ENCODE peak calls at places on chromosomes 12 and 14, in six cellular contexts. One of them, this sample, is unnamed.

GRCh38 chr14:76019676-76020075 is 34.1 kb downstream of the IFT43 start:
- DNase-seq in AG09309: no peak
- DNase-seq in T-helper 9 cell: no peak
- DNase-seq in T-cell: no peak
- DNase-seq in EL: no peak
- DNase-seq in A549: peak; percentile 8
- DNase-seq in this sample: no peak

GRCh38 chr12:63918788-63919300 is 74.3 kb downstream of the SRGAP1 start:
- DNase-seq in AG09309: peak; percentile 60
- DNase-seq in T-helper 9 cell: no peak
- DNase-seq in T-cell: no peak
- DNase-seq in EL: peak; percentile 96
- DNase-seq in A549: peak; percentile 96
- DNase-seq in this sample: no peak

GRCh38 chr14:52266179-52266578 is 1.3 kb upstream of the PTGDR start:
- DNase-seq in AG09309: peak; percentile 56
- DNase-seq in T-helper 9 cell: no peak
- DNase-seq in T-cell: no peak
- DNase-seq in EL: peak; percentile 34
- DNase-seq in A549: no peak
- DNase-seq in this sample: peak; percentile 75

GRCh38 chr12:32478858-32479257 is 79.5 kb downstream of the FGD4 start:
- DNase-seq in AG09309: no peak
- DNase-seq in T-helper 9 cell: no peak
- DNase-seq in T-cell: no peak
- DNase-seq in EL: no peak
- DNase-seq in A549: no peak
- DNase-seq in this sample: no peak

GRCh38 chr12:27785882-27786570 is 6.0 kb upstream of the MANSC4 start:
- DNase-seq in AG09309: no peak
- DNase-seq in T-helper 9 cell: no peak
- DNase-seq in T-cell: no peak
- DNase-seq in EL: peak; percentile 83
- DNase-seq in A549: no peak
- DNase-seq in this sample: no peak

GRCh38 chr12:110244829-110245228 is 36.2 kb upstream of the ATP2A2 start:
- DNase-seq in AG09309: no peak
- DNase-seq in T-helper 9 cell: no peak
- DNase-seq in T-cell: no peak
- DNase-seq in EL: no peak
- DNase-seq in A549: peak; percentile 79
- DNase-seq in this sample: no peak

GRCh38 chr12:131105736-131106356 is 152.1 kb downstream of the ADGRD1 start:
- DNase-seq in AG09309: no peak
- DNase-seq in T-helper 9 cell: no peak
- DNase-seq in T-cell: peak; percentile 53
- DNase-seq in EL: no peak
- DNase-seq in A549: no peak
- DNase-seq in this sample: peak; percentile 41

GRCh38 chr14:39430762-39431415 is 1.3 kb downstream of the FBXO33 start:
- DNase-seq in AG09309: no peak
- DNase-seq in T-helper 9 cell: no peak
- DNase-seq in T-cell: no peak
- DNase-seq in EL: peak; percentile 11
- DNase-seq in A549: peak; percentile 4
- DNase-seq in this sample: no peak

GRCh38 chr12:54299515-54300266 is 1.1 kb downstream of the NFE2 start:
- DNase-seq in AG09309: no peak
- DNase-seq in T-helper 9 cell: no peak
- DNase-seq in T-cell: no peak
- DNase-seq in EL: peak; percentile 56
- DNase-seq in A549: no peak
- DNase-seq in this sample: no peak

GRCh38 chr12:124191024-124191359 is 103.9 kb upstream of the RFLNA start:
- DNase-seq in AG09309: no peak
- DNase-seq in T-helper 9 cell: no peak
- DNase-seq in T-cell: no peak
- DNase-seq in EL: peak; percentile 52
- DNase-seq in A549: peak; percentile 32
- DNase-seq in this sample: no peak

GRCh38 chr12:57063991-57064725 is 14.2 kb upstream of the MYO1A start:
- DNase-seq in AG09309: no peak
- DNase-seq in T-helper 9 cell: peak; percentile 11
- DNase-seq in T-cell: peak; percentile 61
- DNase-seq in EL: no peak
- DNase-seq in A549: no peak
- DNase-seq in this sample: no peak

GRCh38 chr12:44184499-44185206 is 348.8 kb downstream of the TMEM117 start:
- DNase-seq in AG09309: no peak
- DNase-seq in T-helper 9 cell: no peak
- DNase-seq in T-cell: no peak
- DNase-seq in EL: no peak
- DNase-seq in A549: no peak
- DNase-seq in this sample: no peak

GRCh38 chr14:76836029-76836630 is 9.9 kb downstream of the LRRC74A start:
- DNase-seq in AG09309: no peak
- DNase-seq in T-helper 9 cell: no peak
- DNase-seq in T-cell: no peak
- DNase-seq in EL: peak; percentile 5
- DNase-seq in A549: peak; percentile 28
- DNase-seq in this sample: no peak

GRCh38 chr14:81205639-81206038 is 15.1 kb downstream of the GTF2A1 start:
- DNase-seq in AG09309: no peak
- DNase-seq in T-helper 9 cell: no peak
- DNase-seq in T-cell: no peak
- DNase-seq in EL: no peak
- DNase-seq in A549: no peak
- DNase-seq in this sample: no peak

GRCh38 chr14:46574976-46575375 is 76.6 kb downstream of the RPL10L start:
- DNase-seq in AG09309: no peak
- DNase-seq in T-helper 9 cell: no peak
- DNase-seq in T-cell: no peak
- DNase-seq in EL: no peak
- DNase-seq in A549: no peak
- DNase-seq in this sample: no peak

GRCh38 chr14:77342726-77343397 is 22.0 kb downstream of the GSTZ1 start:
- DNase-seq in AG09309: no peak
- DNase-seq in T-helper 9 cell: no peak
- DNase-seq in T-cell: no peak
- DNase-seq in EL: no peak
- DNase-seq in A549: no peak
- DNase-seq in this sample: no peak

GRCh38 chr14:50357753-50358380 is 38.8 kb downstream of the CDKL1 start:
- DNase-seq in AG09309: no peak
- DNase-seq in T-helper 9 cell: no peak
- DNase-seq in T-cell: no peak
- DNase-seq in EL: no peak
- DNase-seq in A549: no peak
- DNase-seq in this sample: no peak

This sample was measured in tibial artery.